ENCODE peak calls at places on chromosomes 12 and 14, in five cellular contexts. W is K562, Q is breast epithelium, H is spleen, Z is upper lobe of left lung. N is an unnamed sample.

GRCh38 chr12:19388131-19388549 is 51.2 kb upstream of the AEBP2 start:
- DNase-seq in W (no peak), Z (peak; percentile 20), Q (no peak), H (no peak), N (peak; percentile 77)

GRCh38 chr14:92850492-92850891 is 56.4 kb downstream of the GOLGA5 start:
- DNase-seq in Z (no peak), H (no peak), Q (no peak), W (no peak), N (no peak)

GRCh38 chr14:81474156-81474492 is 59.5 kb downstream of the SEL1L start:
- DNase-seq in Q (no peak), H (no peak), Z (no peak), W (no peak), N (no peak)

GRCh38 chr14:24238123-24238522 is 4.3 kb downstream of the TINF2 start:
- DNase-seq in Z (no peak), H (peak; percentile 62), Q (no peak), W (no peak), N (no peak)

GRCh38 chr12:3980504-3981272 is 107.5 kb upstream of the PARP11 start:
- DNase-seq in Z (no peak), H (no peak), Q (no peak), W (no peak), N (no peak)

GRCh38 chr14:63134801-63135200 is 69.4 kb upstream of the RHOJ start:
- DNase-seq in H (no peak), W (peak; percentile 6), Q (no peak), Z (no peak), N (no peak)

GRCh38 chr14:25406818-25407217 is 356.9 kb upstream of the STXBP6 start:
- DNase-seq in H (no peak), Z (no peak), Q (no peak), W (no peak), N (no peak)

GRCh38 chr12:74537126-74537706 is 419 bp upstream of the ATXN7L3B start:
- DNase-seq in Z (no peak), Q (no peak), W (peak; percentile 25), H (no peak), N (no peak)

GRCh38 chr14:24195186-24196070 is at the start of gene TM9SF1:
- DNase-seq in H (peak; percentile 99), W (peak; percentile 84), Q (peak; percentile 72), Z (peak; percentile 91), N (peak; percentile 94)

GRCh38 chr14:24849471-24849870 is 200.5 kb downstream of the STXBP6 start:
- DNase-seq in Q (no peak), W (no peak), H (no peak), Z (no peak), N (no peak)

GRCh38 chr12:62435337-62436163 is 31.1 kb upstream of the MON2 start:
- DNase-seq in Z (peak; percentile 44), W (no peak), Q (no peak), H (peak; percentile 81), N (peak; percentile 65)

GRCh38 chr12:132766380-132767085 is 4.9 kb upstream of the ANKLE2 start:
- DNase-seq in Q (no peak), Z (peak; percentile 82), W (no peak), H (peak; percentile 80), N (no peak)

GRCh38 chr12:57355734-57356133 is 75.1 kb downstream of the R3HDM2 start:
- DNase-seq in H (no peak), Z (no peak), Q (no peak), W (no peak), N (no peak)

GRCh38 chr12:10214131-10214876 is 1.6 kb downstream of the GABARAPL1 start:
- DNase-seq in H (no peak), W (no peak), Z (no peak), Q (no peak), N (no peak)

GRCh38 chr14:80055912-80056801 is 155.1 kb downstream of the DIO2 start:
- DNase-seq in Q (peak; percentile 20), Z (no peak), W (no peak), H (no peak), N (no peak)

GRCh38 chr14:20818861-20819260 is 16.2 kb upstream of the RNASE1 start:
- DNase-seq in H (no peak), W (no peak), Z (no peak), Q (no peak), N (no peak)

GRCh38 chr12:1206118-1206734 is 215.2 kb downstream of the ERC1 start:
- DNase-seq in Q (no peak), H (no peak), W (no peak), Z (no peak), N (no peak)

GRCh38 chr14:77062261-77062660 is 33.8 kb upstream of the IRF2BPL start:
- DNase-seq in Q (no peak), W (no peak), Z (no peak), H (no peak), N (no peak)

GRCh38 chr14:62710811-62711210 is 334.4 kb downstream of the KCNH5 start:
- DNase-seq in H (no peak), Q (no peak), W (no peak), Z (no peak), N (no peak)

GRCh38 chr12:113072136-113072535 is 15.6 kb downstream of the DTX1 start:
- DNase-seq in Z (no peak), Q (no peak), H (no peak), W (no peak), N (no peak)

GRCh38 chr12:51590347-51591019 is 550 bp upstream of the SCN8A start:
- DNase-seq in H (peak; percentile 90), W (peak; percentile 94), Z (peak; percentile 34), Q (no peak), N (no peak)

GRCh38 chr14:63752449-63753169 is 24.7 kb upstream of the SGPP1 start:
- DNase-seq in Z (peak; percentile 27), H (no peak), W (no peak), Q (no peak), N (no peak)

GRCh38 chr12:74983917-74984316 is 225.7 kb downstream of the KCNC2 start:
- DNase-seq in H (no peak), W (no peak), Z (no peak), Q (no peak), N (no peak)

GRCh38 chr14:65268594-65268993 is 143.9 kb upstream of the FUT8 start:
- DNase-seq in W (no peak), Z (no peak), H (no peak), Q (no peak), N (no peak)

GRCh38 chr12:114215766-114216165 is 190.2 kb downstream of the TBX5 start:
- DNase-seq in W (no peak), Z (no peak), Q (no peak), H (no peak), N (no peak)

GRCh38 chr14:79253576-79253975 is 957.7 kb downstream of the DIO2 start:
- DNase-seq in W (no peak), Q (no peak), Z (no peak), H (no peak), N (no peak)

GRCh38 chr12:1720494-1720893 is 29.6 kb downstream of the ADIPOR2 start:
- DNase-seq in W (no peak), Z (no peak), Q (no peak), H (no peak), N (no peak)

GRCh38 chr12:43222796-43223195 is 329.2 kb downstream of the ADAMTS20 start:
- DNase-seq in Z (no peak), H (no peak), W (no peak), Q (no peak), N (no peak)

GRCh38 chr12:6372403-6373003 is 2.9 kb downstream of the SCNN1A start:
- DNase-seq in Z (peak; percentile 78), W (no peak), Q (peak; percentile 76), H (peak; percentile 62), N (peak; percentile 67)

GRCh38 chr12:116138781-116139180 is 138.7 kb downstream of the MED13L start:
- DNase-seq in Q (no peak), Z (no peak), W (no peak), H (no peak), N (no peak)

DNA sequence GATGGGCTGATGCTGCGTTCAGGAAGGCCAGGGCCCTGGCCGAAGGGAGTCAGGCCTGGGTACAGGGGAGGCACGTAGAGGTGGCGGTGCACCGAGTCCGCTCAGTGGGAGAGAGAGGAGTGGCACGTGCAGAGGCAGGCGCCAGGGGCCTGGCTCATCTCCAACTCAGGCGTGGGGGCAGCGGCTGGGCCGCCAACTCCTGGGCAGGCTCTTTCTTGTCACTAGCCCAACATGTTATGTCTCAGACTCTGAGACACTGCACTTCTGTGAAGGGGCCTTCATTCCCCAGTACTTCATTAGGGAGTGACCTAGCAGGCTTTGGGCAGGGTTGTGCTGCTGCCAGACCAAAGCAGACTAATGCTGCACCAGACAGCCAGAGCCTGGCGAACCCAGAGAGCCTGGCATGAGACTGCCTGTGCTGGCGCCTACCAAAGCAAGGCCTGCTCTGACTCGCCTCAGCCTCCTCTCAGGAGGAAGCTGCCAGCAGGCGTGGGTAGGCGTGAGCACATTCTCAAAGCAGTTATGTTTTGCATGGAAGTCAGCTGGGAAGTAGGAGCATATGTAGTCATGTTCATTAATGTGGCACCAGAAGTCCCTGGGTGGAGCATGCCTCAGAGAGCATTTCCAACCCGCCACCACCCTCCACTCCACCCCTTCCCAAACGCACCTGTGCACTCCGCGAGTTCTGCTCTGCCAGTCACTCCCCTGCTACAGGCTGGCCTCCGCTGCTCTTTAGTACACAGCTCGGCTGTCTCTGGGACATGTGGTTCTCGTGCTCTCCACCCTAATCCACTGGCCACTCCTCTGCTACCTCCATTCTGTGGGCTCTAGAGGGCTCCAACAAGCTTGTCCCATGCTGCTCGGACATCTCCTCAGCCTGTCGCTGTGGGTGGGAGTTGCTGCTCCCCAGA is 9.7 kb downstream of the CKB start:
- DNase-seq in Q (peak; percentile 95), H (peak; percentile 66), W (no peak), Z (peak; percentile 86), N (peak; percentile 92)
- TF ChIP-seq POLR2AphosphoS5 in Q (no peak), H (peak; percentile 43), W (no peak), Z (no peak), N (peak; percentile 49)

DNA sequence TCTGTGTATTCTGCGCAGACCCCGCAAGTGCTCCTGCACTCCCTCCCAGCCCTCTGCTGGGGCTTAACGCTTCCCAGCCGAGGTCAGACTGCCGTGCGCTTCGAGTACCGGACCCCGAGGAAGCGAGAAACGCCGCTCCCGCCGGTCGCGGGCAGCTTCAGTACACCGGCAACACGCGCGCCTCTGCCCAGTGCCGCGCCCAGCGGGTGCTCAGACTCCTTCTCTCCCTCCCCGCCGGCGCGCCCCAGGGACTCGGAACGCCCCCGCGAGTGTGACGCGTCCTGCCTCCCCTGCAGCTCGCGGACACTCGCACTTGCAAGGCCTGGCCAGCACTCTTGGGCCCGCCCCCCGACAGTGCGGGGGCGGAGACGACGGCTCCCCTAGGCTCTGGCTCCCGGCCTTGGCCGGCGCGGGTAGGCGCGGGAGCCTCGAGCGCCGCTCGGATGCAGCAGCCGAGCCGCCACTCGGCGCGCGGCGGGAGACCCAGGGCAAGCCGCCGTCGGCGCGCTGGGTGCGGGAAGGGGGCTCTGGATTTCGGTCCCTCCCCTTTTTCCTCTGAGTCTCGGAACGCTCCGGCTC is at the start of gene PTGER2:
- DNase-seq in W (peak; percentile 77), Z (peak; percentile 94), Q (no peak), H (peak; percentile 97), N (peak; percentile 92)
- TF ChIP-seq POLR2A in W (no peak), Z (peak; percentile 62), Q (no peak), H (peak; percentile 65), N (no peak)

DNA sequence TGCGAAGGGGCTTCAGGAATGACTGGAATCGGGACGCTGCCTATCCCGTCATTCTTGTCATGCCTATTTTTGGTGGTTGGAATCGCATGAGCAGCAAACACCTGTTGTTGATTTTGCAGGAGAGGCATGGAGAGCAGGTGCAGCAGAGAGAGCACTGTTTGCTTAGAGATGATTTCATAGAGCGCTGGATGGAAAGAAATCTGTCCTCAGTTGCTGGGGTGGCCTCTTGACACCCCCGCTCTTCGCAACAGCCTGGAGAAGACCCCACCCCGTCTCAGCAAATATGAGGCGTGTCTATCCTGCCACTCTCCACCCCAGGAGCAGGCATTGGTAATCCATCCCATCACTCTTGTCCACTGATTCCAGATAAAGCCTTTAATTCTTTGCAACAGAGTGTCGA is 19.3 kb upstream of the NCOR2 start:
- DNase-seq in W (no peak), Z (no peak), H (no peak), Q (no peak), N (no peak)
- TF ChIP-seq POLR2AphosphoS5 in W (no peak), Z (no peak), H (no peak), Q (no peak), N (no peak)

GRCh38 chr14:74302634-74303569 is at the start of gene ABCD4:
- DNase-seq in Q (peak; percentile 87), Z (peak; percentile 98), W (peak; percentile 86), H (peak; percentile 98), N (peak; percentile 96)
- TF ChIP-seq POLR2A in Q (no peak), Z (peak; percentile 73), W (peak; percentile 87), H (peak; percentile 58), N (peak; percentile 68)

N was measured in sigmoid colon.